ENCODE peak calls at places on chromosomes 16 and 17, in five cellular contexts. One of them, this sample, is unnamed.

GRCh38 chr16:71629617-71630016 is 3.6 kb downstream of the MARVELD3 start:
- DNase-seq in CD14-positive monocyte: no peak
- DNase-seq in adrenal gland: no peak
- DNase-seq in fibroblast of lung: no peak
- DNase-seq in A673: no peak
- DNase-seq in this sample: no peak

GRCh38 chr16:74271879-74272278 is 24.7 kb upstream of the PSMD7 start:
- DNase-seq in CD14-positive monocyte: no peak
- DNase-seq in adrenal gland: no peak
- DNase-seq in fibroblast of lung: no peak
- DNase-seq in A673: no peak
- DNase-seq in this sample: no peak

GRCh38 chr17:80594666-80595269 is 50.1 kb downstream of the RPTOR start:
- DNase-seq in A673: no peak
- DNase-seq in adrenal gland: no peak
- DNase-seq in CD14-positive monocyte: no peak
- DNase-seq in fibroblast of lung: no peak
- DNase-seq in this sample: no peak

GRCh38 chr17:73281926-73282325 is 20.2 kb upstream of the CPSF4L start:
- DNase-seq in adrenal gland: no peak
- DNase-seq in CD14-positive monocyte: no peak
- DNase-seq in fibroblast of lung: no peak
- DNase-seq in A673: no peak
- DNase-seq in this sample: no peak

GRCh38 chr17:17504341-17505140 is 8.3 kb upstream of the RASD1 start:
- DNase-seq in A673: no peak
- DNase-seq in fibroblast of lung: no peak
- DNase-seq in adrenal gland: no peak
- DNase-seq in CD14-positive monocyte: no peak
- DNase-seq in this sample: no peak

GRCh38 chr17:71741836-71742235 is 379.0 kb upstream of the SOX9 start:
- DNase-seq in fibroblast of lung: peak
- DNase-seq in adrenal gland: no peak
- DNase-seq in A673: no peak
- DNase-seq in CD14-positive monocyte: no peak
- DNase-seq in this sample: no peak

GRCh38 chr16:69890114-69890890 is 60.8 kb upstream of the CLEC18A start:
- DNase-seq in CD14-positive monocyte: no peak
- DNase-seq in adrenal gland: peak
- DNase-seq in A673: peak
- DNase-seq in fibroblast of lung: peak
- DNase-seq in this sample: no peak

GRCh38 chr16:75246504-75247205 is 4.8 kb downstream of the BCAR1 start:
- DNase-seq in A673: no peak
- DNase-seq in CD14-positive monocyte: no peak
- DNase-seq in adrenal gland: peak
- DNase-seq in fibroblast of lung: peak
- DNase-seq in this sample: no peak

GRCh38 chr17:10192963-10193362 is 5.4 kb downstream of the GAS7 start:
- DNase-seq in CD14-positive monocyte: no peak
- DNase-seq in adrenal gland: peak
- DNase-seq in fibroblast of lung: peak
- DNase-seq in A673: no peak
- DNase-seq in this sample: no peak

GRCh38 chr17:48153711-48154642 is 46.4 kb downstream of the SNX11 start:
- DNase-seq in CD14-positive monocyte: no peak
- DNase-seq in fibroblast of lung: peak
- DNase-seq in adrenal gland: peak
- DNase-seq in A673: peak
- DNase-seq in this sample: no peak
- TF ChIP-seq CTCF in CD14-positive monocyte: peak
- TF ChIP-seq CTCF in fibroblast of lung: peak
- TF ChIP-seq CTCF in adrenal gland: peak
- TF ChIP-seq CTCF in A673: peak
- TF ChIP-seq CTCF in this sample: no peak

GRCh38 chr17:6470751-6471521 is 26.7 kb downstream of the PIMREG start:
- DNase-seq in A673: no peak
- DNase-seq in fibroblast of lung: no peak
- DNase-seq in adrenal gland: no peak
- DNase-seq in CD14-positive monocyte: no peak
- DNase-seq in this sample: no peak

GRCh38 chr17:6470146-6470718 is 26.0 kb downstream of the PIMREG start:
- DNase-seq in A673: no peak
- DNase-seq in fibroblast of lung: no peak
- DNase-seq in adrenal gland: no peak
- DNase-seq in CD14-positive monocyte: no peak
- DNase-seq in this sample: no peak

GRCh38 chr17:6472517-6472916 is 28.3 kb downstream of the PIMREG start:
- DNase-seq in adrenal gland: no peak
- DNase-seq in CD14-positive monocyte: no peak
- DNase-seq in A673: no peak
- DNase-seq in fibroblast of lung: no peak
- DNase-seq in this sample: no peak

GRCh38 chr17:6473128-6473767 is 29.0 kb downstream of the PIMREG start:
- DNase-seq in fibroblast of lung: peak
- DNase-seq in CD14-positive monocyte: peak
- DNase-seq in adrenal gland: peak
- DNase-seq in A673: peak
- DNase-seq in this sample: peak

DNA sequence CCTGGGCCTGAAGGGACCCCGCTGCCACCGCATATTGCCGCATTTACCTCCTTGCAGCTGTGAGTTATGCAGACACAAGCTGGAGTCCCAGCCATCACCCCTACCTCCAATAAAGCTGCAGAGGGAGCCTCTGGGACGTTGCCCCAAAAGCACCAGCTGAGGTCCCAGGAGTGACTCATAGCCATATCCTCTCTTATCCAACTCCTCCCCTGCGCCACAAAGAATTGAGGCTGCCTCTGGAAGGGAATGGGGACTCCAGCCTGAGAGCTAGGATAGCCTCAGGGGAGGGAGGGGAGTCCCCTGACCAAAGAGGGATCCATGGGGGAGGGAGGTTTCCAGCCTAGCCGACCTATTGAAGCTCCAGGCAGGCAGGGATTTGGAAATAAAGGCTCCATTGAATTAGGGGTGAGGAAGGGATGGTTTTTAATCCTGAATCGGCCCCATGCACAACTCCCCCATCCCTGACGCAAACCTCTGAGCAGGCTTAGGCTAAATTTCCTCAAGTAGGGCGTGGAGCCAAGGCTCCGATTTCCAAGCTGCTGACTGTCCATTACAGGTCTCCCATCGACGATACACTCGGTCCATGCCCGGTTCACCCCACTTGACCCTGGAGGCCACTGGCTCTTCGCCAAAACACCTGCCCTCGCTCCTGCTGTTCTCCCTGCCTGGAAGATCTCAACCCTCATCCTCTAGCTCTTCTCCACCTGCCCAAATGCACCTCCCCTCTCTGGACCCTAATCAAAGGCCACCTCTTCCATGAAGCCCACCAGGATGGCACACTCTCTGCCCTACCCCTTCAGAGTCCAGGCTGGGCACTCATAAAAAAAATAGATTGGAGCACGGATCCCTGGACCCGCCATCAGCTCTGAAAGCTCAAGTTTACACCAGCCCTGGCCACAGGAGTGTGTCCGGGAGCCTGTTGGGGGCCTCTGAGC is 27.5 kb downstream of the PIMREG start:
- DNase-seq in adrenal gland: peak
- DNase-seq in A673: peak
- DNase-seq in CD14-positive monocyte: no peak
- DNase-seq in fibroblast of lung: peak
- DNase-seq in this sample: no peak
- TF ChIP-seq CTCF in adrenal gland: no peak
- TF ChIP-seq CTCF in A673: no peak
- TF ChIP-seq CTCF in CD14-positive monocyte: no peak
- TF ChIP-seq CTCF in fibroblast of lung: peak
- TF ChIP-seq CTCF in this sample: no peak

GRCh38 chr17:5110816-5111215 is 862 bp downstream of the ZNF232 start:
- DNase-seq in CD14-positive monocyte: no peak
- DNase-seq in adrenal gland: no peak
- DNase-seq in fibroblast of lung: no peak
- DNase-seq in A673: peak
- DNase-seq in this sample: no peak
- TF ChIP-seq CTCF in CD14-positive monocyte: no peak
- TF ChIP-seq CTCF in adrenal gland: no peak
- TF ChIP-seq CTCF in fibroblast of lung: no peak
- TF ChIP-seq CTCF in A673: no peak
- TF ChIP-seq CTCF in this sample: no peak

GRCh38 chr16:2598133-2598641 is 60.4 kb downstream of the PDPK1 start:
- DNase-seq in A673: no peak
- DNase-seq in CD14-positive monocyte: no peak
- DNase-seq in adrenal gland: no peak
- DNase-seq in fibroblast of lung: no peak
- DNase-seq in this sample: no peak
- TF ChIP-seq CTCF in A673: no peak
- TF ChIP-seq CTCF in CD14-positive monocyte: no peak
- TF ChIP-seq CTCF in adrenal gland: no peak
- TF ChIP-seq CTCF in fibroblast of lung: no peak
- TF ChIP-seq CTCF in this sample: no peak

GRCh38 chr17:45131616-45132301 is 556 bp downstream of the PLCD3 start:
- DNase-seq in adrenal gland: peak
- DNase-seq in A673: peak
- DNase-seq in CD14-positive monocyte: no peak
- DNase-seq in fibroblast of lung: no peak
- DNase-seq in this sample: peak
- TF ChIP-seq CTCF in adrenal gland: peak
- TF ChIP-seq CTCF in A673: peak
- TF ChIP-seq CTCF in CD14-positive monocyte: peak
- TF ChIP-seq CTCF in fibroblast of lung: peak
- TF ChIP-seq CTCF in this sample: peak

DNA sequence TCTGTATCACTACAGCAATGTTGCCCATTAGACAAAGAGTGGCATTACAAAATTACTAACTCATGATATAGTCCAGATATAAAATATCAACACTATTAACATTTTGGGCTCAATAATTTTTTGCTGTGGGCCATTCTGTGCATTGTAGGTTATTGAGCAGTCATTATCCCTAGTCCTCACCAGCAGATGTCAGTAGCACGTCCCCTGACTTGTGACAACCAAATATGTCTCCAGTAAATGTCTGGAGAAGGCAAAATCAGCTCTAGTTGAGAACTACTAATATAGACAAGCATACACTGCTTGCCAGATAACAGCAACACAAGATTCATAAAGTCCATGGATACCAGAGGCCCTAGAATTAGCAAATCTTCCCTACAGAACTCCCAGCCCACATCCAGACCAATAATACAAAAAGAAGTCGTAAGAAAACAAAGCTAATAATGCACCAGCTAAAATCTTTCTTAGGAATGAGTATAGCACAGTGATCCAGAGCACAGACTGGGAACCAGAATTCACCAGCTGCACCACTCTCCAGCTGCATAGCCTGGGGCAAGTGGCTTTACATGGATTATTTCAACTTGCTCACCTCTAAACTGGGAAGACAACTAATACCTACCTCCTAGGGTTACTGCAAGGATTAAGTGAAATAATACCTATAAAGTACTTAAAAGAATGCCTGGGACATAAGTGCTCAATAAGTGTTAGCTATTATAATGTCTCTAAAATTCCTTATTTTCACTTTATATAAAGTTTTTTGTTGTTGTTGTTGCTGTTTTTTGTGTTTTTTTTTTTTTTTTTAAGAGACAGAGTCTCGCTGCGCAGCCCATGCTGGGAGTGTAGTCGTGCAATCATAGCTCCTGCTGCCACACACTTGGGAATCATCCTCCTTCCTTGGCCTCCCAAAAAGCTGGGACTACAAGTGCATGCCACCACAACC is 23.7 kb downstream of the HELZ start:
- DNase-seq in A673: peak
- DNase-seq in fibroblast of lung: peak
- DNase-seq in adrenal gland: peak
- DNase-seq in CD14-positive monocyte: no peak
- DNase-seq in this sample: no peak
- TF ChIP-seq CTCF in A673: peak
- TF ChIP-seq CTCF in fibroblast of lung: peak
- TF ChIP-seq CTCF in adrenal gland: peak
- TF ChIP-seq CTCF in CD14-positive monocyte: peak
- TF ChIP-seq CTCF in this sample: no peak

DNA sequence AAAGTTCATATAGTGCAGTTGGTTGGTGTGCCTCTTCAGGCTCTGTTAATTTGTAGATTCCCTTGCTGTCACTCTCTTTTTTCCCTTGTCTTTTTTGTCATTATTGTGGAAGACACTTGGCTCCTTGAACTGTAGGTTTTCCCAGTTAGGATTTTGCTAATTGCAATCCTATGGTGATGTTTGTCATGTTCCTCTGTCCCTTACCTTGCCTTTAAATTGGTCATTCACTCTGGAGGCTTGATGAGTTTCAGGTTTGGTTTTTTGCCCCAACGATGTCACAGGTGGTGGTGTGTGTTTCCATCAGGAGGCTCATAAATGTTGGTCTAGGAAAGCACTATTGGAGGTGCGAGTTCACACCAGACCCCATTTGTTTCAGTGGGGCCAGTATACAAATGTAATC is 383.7 kb downstream of the SNX29 start:
- DNase-seq in A673: no peak
- DNase-seq in fibroblast of lung: no peak
- DNase-seq in adrenal gland: no peak
- DNase-seq in CD14-positive monocyte: no peak
- DNase-seq in this sample: no peak
- TF ChIP-seq CTCF in A673: no peak
- TF ChIP-seq CTCF in fibroblast of lung: no peak
- TF ChIP-seq CTCF in adrenal gland: no peak
- TF ChIP-seq CTCF in CD14-positive monocyte: no peak
- TF ChIP-seq CTCF in this sample: no peak